ENCODE peak calls at places on chromosomes 5 and 9, in five cellular contexts. H is cardiac muscle cell, C is lower lobe of right lung, X is neural progenitor cell, T is endodermal cell. A is an unnamed sample.
A peak's percentile ranks its signal among the peaks of the same experiment; 100 is the strongest.

GRCh38 chr9:15135167-15135792 is 171.7 kb downstream of the TTC39B start:
- DNase-seq in T (peak; percentile 93), H (peak; percentile 86), C (no peak), X (peak; percentile 90), A (peak; percentile 54)

GRCh38 chr5:170971-171800 is 20.1 kb upstream of the LRRC14B start:
- DNase-seq in T (no peak), H (no peak), C (peak; percentile 37), X (no peak), A (peak; percentile 60)

GRCh38 chr5:180169246-180170110 is 39.5 kb downstream of the RASGEF1C start:
- DNase-seq in H (no peak), C (no peak), T (peak; percentile 53), X (no peak), A (no peak)

GRCh38 chr5:124402144-124402581 is 344.3 kb downstream of the ZNF608 start:
- DNase-seq in T (no peak), H (no peak), C (peak; percentile 59), X (no peak), A (no peak)

GRCh38 chr5:124963236-124963929 is 216.9 kb upstream of the ZNF608 start:
- DNase-seq in X (peak; percentile 54), H (peak; percentile 4), C (no peak), T (peak; percentile 73), A (no peak)

GRCh38 chr5:116561658-116562057 is 13.0 kb downstream of the SEMA6A start:
- DNase-seq in X (no peak), T (no peak), H (no peak), C (no peak), A (no peak)

GRCh38 chr5:132688536-132689409 is 15.0 kb downstream of the IL4 start:
- DNase-seq in T (no peak), H (no peak), C (no peak), X (no peak), A (no peak)

GRCh38 chr5:9835121-9835770 is 205.1 kb upstream of the TAS2R1 start:
- DNase-seq in T (peak; percentile 83), H (peak; percentile 20), X (peak; percentile 68), C (no peak), A (no peak)

GRCh38 chr5:108315829-108316228 is 66.1 kb downstream of the FBXL17 start:
- DNase-seq in C (no peak), H (no peak), T (no peak), X (no peak), A (no peak)

GRCh38 chr9:121281614-121282291 is 13.8 kb downstream of the GSN start:
- DNase-seq in C (peak; percentile 89), X (no peak), H (peak; percentile 50), T (peak; percentile 81), A (peak; percentile 95)

GRCh38 chr9:122320346-122320995 is 50.4 kb upstream of the PTGS1 start:
- DNase-seq in C (no peak), X (no peak), H (no peak), T (no peak), A (no peak)

GRCh38 chr9:126934441-126934840 is 19.9 kb downstream of the RALGPS1 start:
- DNase-seq in T (no peak), X (no peak), C (no peak), H (no peak), A (no peak)

GRCh38 chr5:53246042-53246836 is 136.7 kb upstream of the MOCS2 start:
- DNase-seq in X (no peak), C (no peak), T (no peak), H (no peak), A (no peak)

GRCh38 chr9:12775373-12775962 is 648 bp downstream of the LURAP1L start:
- DNase-seq in C (peak; percentile 42), T (no peak), H (peak; percentile 46), X (peak; percentile 64), A (peak; percentile 26)

GRCh38 chr9:78676623-78677022 is 379.7 kb downstream of the PSAT1 start:
- DNase-seq in C (no peak), H (no peak), X (no peak), T (no peak), A (no peak)

GRCh38 chr5:116573617-116574431 is 799 bp downstream of the SEMA6A start:
- DNase-seq in X (peak; percentile 64), C (peak; percentile 47), H (peak; percentile 48), T (peak; percentile 65), A (peak; percentile 21)

GRCh38 chr9:12816656-12817101 is 41.9 kb downstream of the LURAP1L start:
- DNase-seq in C (no peak), X (no peak), H (no peak), T (no peak), A (no peak)

GRCh38 chr5:32278403-32278802 is 34.3 kb downstream of the MTMR12 start:
- DNase-seq in C (no peak), T (no peak), H (no peak), X (no peak), A (no peak)

GRCh38 chr5:11013793-11014192 is 252.8 kb upstream of the DAP start:
- DNase-seq in C (no peak), T (no peak), X (no peak), H (no peak), A (no peak)

GRCh38 chr9:114285166-114285867 is 37.6 kb upstream of the ORM1 start:
- DNase-seq in T (peak; percentile 52), H (no peak), C (peak; percentile 40), X (peak; percentile 48), A (peak; percentile 67)

GRCh38 chr5:41728281-41728680 is 141.9 kb downstream of the OXCT1 start:
- DNase-seq in T (no peak), C (no peak), X (no peak), H (no peak), A (no peak)

GRCh38 chr9:113520109-113520642 is 56.6 kb downstream of the RGS3 start:
- DNase-seq in T (no peak), C (no peak), X (no peak), H (no peak), A (no peak)

GRCh38 chr9:114027159-114027895 is 50.8 kb downstream of the AMBP start:
- DNase-seq in X (no peak), C (no peak), T (peak; percentile 35), H (no peak), A (no peak)

GRCh38 chr5:56160723-56161445 is 72.2 kb downstream of the ANKRD55 start:
- DNase-seq in H (no peak), X (no peak), T (no peak), C (no peak), A (no peak)

GRCh38 chr9:27377147-27377807 is 80.3 kb upstream of the EQTN start:
- DNase-seq in T (peak; percentile 72), C (no peak), H (no peak), X (no peak), A (no peak)

GRCh38 chr9:136980669-136981478 is 1.9 kb upstream of the LCNL1 start:
- DNase-seq in X (no peak), C (no peak), T (no peak), H (no peak), A (no peak)
- TF ChIP-seq CTCF in X (no peak), C (no peak), T (no peak), H (no peak), A (no peak)

GRCh38 chr9:125632321-125633115 is 74.5 kb downstream of the MAPKAP1 start:
- DNase-seq in C (no peak), T (no peak), H (no peak), X (no peak), A (no peak)
- H3K4me1 ChIP-seq in C (peaks cover 55% of the 10 kb centered on the region), T (peaks cover 17% of the 10 kb centered on the region), H (peaks cover 19% of the 10 kb centered on the region), X (peaks cover 11% of the 10 kb centered on the region), A (peaks cover 9% of the 10 kb centered on the region)

DNA sequence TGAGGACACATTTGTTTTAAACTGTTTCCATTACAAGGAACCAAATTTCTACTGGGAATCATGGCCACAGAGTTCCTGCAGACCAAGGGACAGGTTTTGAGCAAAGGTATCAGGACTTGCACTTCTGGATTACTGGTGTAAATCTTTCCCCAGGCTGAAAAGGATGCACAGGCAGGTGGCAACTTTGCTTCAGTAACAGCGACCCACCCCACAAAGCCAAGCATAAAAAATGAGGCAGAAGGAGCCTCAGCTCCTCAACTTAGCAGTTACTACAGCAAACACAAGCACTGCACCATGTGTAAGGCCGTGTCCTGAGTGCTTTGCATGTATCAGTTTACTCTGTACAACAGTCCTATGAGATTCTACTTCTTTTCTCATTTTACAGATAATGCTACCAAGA is 251.9 kb downstream of the EBF1 start:
- DNase-seq in H (no peak), T (no peak), C (no peak), X (no peak), A (no peak)
- TF ChIP-seq CTCF in H (no peak), T (no peak), C (no peak), X (no peak), A (no peak)

GRCh38 chr9:20526500-20527319 is 95.6 kb downstream of the MLLT3 start:
- DNase-seq in C (no peak), H (no peak), X (no peak), T (no peak), A (no peak)

GRCh38 chr9:20529837-20530236 is 92.5 kb downstream of the MLLT3 start:
- DNase-seq in H (no peak), T (no peak), C (no peak), X (no peak), A (no peak)

GRCh38 chr9:20528253-20528652 is 94.0 kb downstream of the MLLT3 start:
- DNase-seq in T (no peak), X (no peak), H (no peak), C (no peak), A (no peak)

GRCh38 chr9:20524776-20525175 is 97.5 kb downstream of the MLLT3 start:
- DNase-seq in X (peak; percentile 59), T (peak; percentile 85), H (no peak), C (no peak), A (no peak)
- H3K4me1 ChIP-seq in X (peaks cover under 1% of the 10 kb centered on the region), T (peaks cover 21% of the 10 kb centered on the region), H (peaks cover 16% of the 10 kb centered on the region), C (peaks cover 4% of the 10 kb centered on the region), A (no peaks in the 10 kb centered on the region)

GRCh38 chr9:6047020-6047419 is 31.6 kb upstream of the RANBP6 start:
- DNase-seq in H (no peak), T (no peak), X (no peak), C (no peak), A (no peak)

GRCh38 chr9:6051511-6051950 is 36.1 kb upstream of the RANBP6 start:
- DNase-seq in H (no peak), T (no peak), X (no peak), C (no peak), A (no peak)

GRCh38 chr9:6052520-6052919 is 37.1 kb upstream of the RANBP6 start:
- DNase-seq in C (no peak), T (no peak), X (no peak), H (peak; percentile 11), A (no peak)

GRCh38 chr9:6048039-6048438 is 32.6 kb upstream of the RANBP6 start:
- DNase-seq in C (no peak), H (no peak), T (no peak), X (no peak), A (no peak)

DNA sequence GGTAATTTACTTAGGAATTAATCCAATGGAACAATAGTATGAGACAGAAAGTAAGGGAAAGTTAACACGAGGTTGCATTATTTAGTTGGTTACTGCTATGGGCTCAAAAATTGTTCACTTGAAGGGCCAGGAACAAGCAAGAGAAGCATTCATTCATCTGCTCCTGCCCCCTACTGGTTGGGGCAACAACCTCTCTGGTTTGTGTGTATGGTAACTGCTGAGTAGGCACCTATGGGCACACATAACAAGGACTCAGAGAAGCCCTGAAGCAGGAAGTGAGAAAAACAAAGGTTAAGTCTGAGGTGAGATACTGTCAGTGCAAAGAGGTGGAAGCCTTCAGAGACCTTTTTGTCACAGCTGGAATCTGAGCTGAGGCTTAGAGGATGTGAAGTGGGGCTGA is 34.4 kb upstream of the RANBP6 start:
- DNase-seq in X (no peak), H (no peak), C (no peak), T (peak; percentile 79), A (no peak)
- TF ChIP-seq CTCF in X (peak; percentile 41), H (peak; percentile 39), C (peak; percentile 27), T (peak; percentile 83), A (no peak)

A was measured in tibial artery.